ENCODE peak calls at places on chromosomes 12 and 14, in five cellular contexts. B is right atrium auricular region, R is ovary, V is fibroblast of mammary gland, X is OCI-LY7. L is an unnamed sample.

GRCh38 chr12:79296128-79296527 is 394.6 kb downstream of the PAWR start:
- DNase-seq in B (no peak), R (no peak), V (no peak), X (no peak), L (no peak)

GRCh38 chr12:30695327-30696102 is at the start of gene IPO8:
- DNase-seq in B (peak; percentile 89), R (peak; percentile 95), V (peak; percentile 88), X (peak; percentile 92), L (peak; percentile 87)

GRCh38 chr14:69318241-69318640 is 58.3 kb downstream of the GALNT16 start:
- DNase-seq in B (no peak), R (no peak), V (no peak), X (peak; percentile 78), L (no peak)

GRCh38 chr12:44960856-44961255 is 84.7 kb upstream of the NELL2 start:
- DNase-seq in B (no peak), R (no peak), V (no peak), X (no peak), L (no peak)

GRCh38 chr12:11078246-11078645 is 13.9 kb downstream of the TAS2R43 start:
- DNase-seq in B (no peak), R (no peak), V (no peak), X (no peak), L (no peak)

GRCh38 chr12:124654666-124655316 is 87.4 kb upstream of the NCOR2 start:
- DNase-seq in B (peak; percentile 83), R (peak; percentile 90), V (no peak), X (no peak), L (no peak)

GRCh38 chr14:92613681-92614260 is 100.2 kb downstream of the RIN3 start:
- DNase-seq in B (no peak), R (no peak), V (no peak), X (no peak), L (no peak)

GRCh38 chr12:122051231-122051876 is 27.2 kb upstream of the MLXIP start:
- DNase-seq in B (no peak), R (peak; percentile 70), V (peak; percentile 12), X (no peak), L (no peak)

GRCh38 chr14:60095781-60096450 is 4.2 kb downstream of the PCNX4 start:
- DNase-seq in B (no peak), R (no peak), V (peak; percentile 78), X (peak; percentile 15), L (no peak)

GRCh38 chr12:131076277-131076676 is 122.6 kb downstream of the ADGRD1 start:
- DNase-seq in B (no peak), R (no peak), V (no peak), X (no peak), L (no peak)

GRCh38 chr14:64400829-64401459 is 12.8 kb downstream of the MTHFD1 start:
- DNase-seq in B (no peak), R (no peak), V (no peak), X (no peak), L (no peak)

GRCh38 chr14:95855606-95856005 is 21.0 kb upstream of the TUNAR start:
- DNase-seq in B (no peak), R (no peak), V (no peak), X (no peak), L (no peak)

GRCh38 chr14:55938249-55938791 is 179.9 kb upstream of the PELI2 start:
- DNase-seq in B (no peak), R (no peak), V (peak; percentile 27), X (no peak), L (no peak)

GRCh38 chr14:34699873-34700621 is 14.3 kb downstream of the CFL2 start:
- DNase-seq in B (no peak), R (no peak), V (peak; percentile 97), X (no peak), L (no peak)

GRCh38 chr12:94844452-94844851 is 159.0 kb downstream of the NDUFA12 start:
- DNase-seq in B (no peak), R (no peak), V (no peak), X (no peak), L (no peak)

GRCh38 chr12:105622846-105623245 is 292.4 kb downstream of the C12orf75 start:
- DNase-seq in B (no peak), R (no peak), V (no peak), X (no peak), L (no peak)

GRCh38 chr14:77212933-77213656 is 31.5 kb downstream of the TMEM63C start:
- DNase-seq in B (no peak), R (no peak), V (peak; percentile 8), X (peak; percentile 67), L (no peak)

GRCh38 chr12:11771356-11771755 is 121.9 kb downstream of the ETV6 start:
- DNase-seq in B (no peak), R (no peak), V (no peak), X (no peak), L (no peak)

GRCh38 chr12:130334937-130335336 is 2.8 kb upstream of the PIWIL1 start:
- DNase-seq in B (no peak), R (no peak), V (no peak), X (no peak), L (no peak)

GRCh38 chr12:124403273-124403672 is 108.4 kb downstream of the RFLNA start:
- DNase-seq in B (no peak), R (peak; percentile 70), V (no peak), X (no peak), L (no peak)

GRCh38 chr12:70590051-70590450 is 47.2 kb downstream of the PTPRB start:
- DNase-seq in B (peak; percentile 85), R (peak; percentile 63), V (peak; percentile 76), X (peak; percentile 52), L (peak; percentile 49)

GRCh38 chr12:116353958-116354357 is 76.5 kb upstream of the MED13L start:
- DNase-seq in B (no peak), R (no peak), V (no peak), X (no peak), L (no peak)

GRCh38 chr14:63725786-63726185 is 2.1 kb downstream of the SGPP1 start:
- DNase-seq in B (no peak), R (no peak), V (no peak), X (peak; percentile 45), L (no peak)

GRCh38 chr14:85529803-85530574 is at the start of gene FLRT2:
- DNase-seq in B (peak; percentile 79), R (peak; percentile 86), V (peak; percentile 71), X (no peak), L (no peak)
- H3K4me3 ChIP-seq in B (peak within 1 kb of the TSS; percentile 44), R (peak within 1 kb of the TSS; percentile 70), V (peak within 1 kb of the TSS; percentile 84), X (no peak within 1 kb of the TSS), L (no peak within 1 kb of the TSS)

DNA sequence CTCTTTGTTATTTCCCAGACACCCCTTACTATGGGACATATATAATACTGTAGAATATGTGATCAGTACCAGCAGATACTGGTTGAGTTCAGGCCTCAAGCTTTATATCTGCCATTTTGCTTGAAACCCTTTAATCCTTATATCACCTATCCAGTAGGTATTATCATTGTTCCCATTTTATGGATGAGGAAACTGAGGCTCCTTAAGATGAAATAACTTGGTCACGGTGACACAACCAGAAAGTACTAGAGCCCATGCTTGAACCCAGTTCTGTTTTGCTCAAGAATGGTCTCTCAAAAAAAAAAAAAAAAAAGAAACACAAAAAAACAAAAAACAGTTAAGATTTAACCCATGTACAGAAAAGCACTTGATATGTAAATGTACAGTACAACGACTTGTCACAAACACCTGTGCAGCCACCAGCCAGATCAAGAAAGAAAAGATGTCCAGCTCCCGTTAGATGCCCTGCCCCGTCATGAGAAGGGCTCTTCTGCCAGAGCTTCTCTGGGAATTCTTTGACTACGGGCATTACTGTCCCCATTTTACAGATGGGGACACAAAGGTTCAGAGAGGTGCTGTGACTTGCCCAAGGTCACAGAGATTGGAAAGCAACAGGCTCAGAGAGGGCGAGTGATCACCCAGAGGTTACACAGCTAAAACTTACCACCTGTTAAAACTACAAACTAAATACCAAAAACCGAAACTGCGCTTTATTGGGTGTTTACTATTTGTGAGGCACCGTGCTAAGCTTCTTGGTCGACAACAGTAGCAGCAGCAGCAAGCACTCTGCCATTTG is 669 bp upstream of the WSCD2 start:
- DNase-seq in B (no peak), R (no peak), V (no peak), X (no peak), L (no peak)
- H3K4me3 ChIP-seq in B (no peak overlapping the region), R (peak overlapping the region; percentile 41), V (no peak overlapping the region), X (no peak overlapping the region), L (no peak overlapping the region)

GRCh38 chr14:87824261-87824660 is 168.7 kb downstream of the GALC start:
- DNase-seq in B (no peak), R (no peak), V (peak; percentile 21), X (no peak), L (no peak)
- H3K4me3 ChIP-seq in B (no peak overlapping the region), R (no peak overlapping the region), V (no peak overlapping the region), X (no peak overlapping the region), L (no peak overlapping the region)

DNA sequence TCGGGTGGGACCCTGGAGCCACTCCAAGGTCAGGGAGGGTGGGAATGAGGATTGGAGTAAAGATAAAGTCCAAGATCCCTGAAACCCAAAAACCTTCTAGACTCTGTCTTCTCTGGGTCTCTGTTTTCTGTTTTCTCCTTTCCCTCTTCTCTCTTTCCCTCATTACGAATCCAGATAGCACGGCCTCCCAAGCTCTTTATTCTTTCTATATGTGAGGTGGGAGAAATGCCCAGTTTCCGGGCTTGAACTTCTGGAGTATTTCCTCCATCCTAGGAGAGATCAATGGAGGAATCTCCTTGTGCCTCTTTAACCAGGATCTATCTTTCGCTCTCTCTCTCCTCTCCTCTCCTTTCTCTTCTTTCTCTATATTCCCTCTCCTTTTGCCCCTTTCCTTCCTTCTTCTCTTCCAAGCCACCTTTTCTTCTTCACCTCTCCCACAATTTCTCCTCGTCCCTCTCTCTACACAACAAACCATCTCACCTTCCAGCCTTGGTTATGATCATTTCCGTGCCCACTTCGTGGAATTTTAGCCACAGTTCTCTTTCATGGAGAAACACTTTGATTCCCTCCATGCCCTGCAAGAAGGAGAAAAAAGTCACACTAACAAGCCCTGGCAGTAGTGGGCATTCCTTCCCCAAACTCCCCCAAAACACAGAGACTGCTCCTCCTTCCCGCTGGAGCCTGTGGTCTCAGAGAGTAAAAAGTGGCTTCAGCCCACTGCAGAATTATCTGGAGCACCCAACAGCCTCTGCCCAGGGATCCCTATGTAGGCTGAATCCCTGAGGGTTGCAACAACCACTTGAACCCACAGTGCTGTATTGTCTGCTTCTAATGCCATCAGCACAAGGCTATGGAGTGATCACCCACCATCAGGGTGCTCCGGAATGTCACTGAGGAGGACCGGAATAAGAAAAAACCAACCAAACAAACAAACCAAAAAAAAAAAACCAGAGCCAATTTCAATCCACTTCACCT is 4.3 kb downstream of the TBX5 start:
- DNase-seq in B (no peak), R (no peak), V (peak; percentile 47), X (no peak), L (no peak)
- H3K4me3 ChIP-seq in B (no peak overlapping the region), R (no peak overlapping the region), V (peak overlapping the region; percentile 12), X (no peak overlapping the region), L (no peak overlapping the region)

DNA sequence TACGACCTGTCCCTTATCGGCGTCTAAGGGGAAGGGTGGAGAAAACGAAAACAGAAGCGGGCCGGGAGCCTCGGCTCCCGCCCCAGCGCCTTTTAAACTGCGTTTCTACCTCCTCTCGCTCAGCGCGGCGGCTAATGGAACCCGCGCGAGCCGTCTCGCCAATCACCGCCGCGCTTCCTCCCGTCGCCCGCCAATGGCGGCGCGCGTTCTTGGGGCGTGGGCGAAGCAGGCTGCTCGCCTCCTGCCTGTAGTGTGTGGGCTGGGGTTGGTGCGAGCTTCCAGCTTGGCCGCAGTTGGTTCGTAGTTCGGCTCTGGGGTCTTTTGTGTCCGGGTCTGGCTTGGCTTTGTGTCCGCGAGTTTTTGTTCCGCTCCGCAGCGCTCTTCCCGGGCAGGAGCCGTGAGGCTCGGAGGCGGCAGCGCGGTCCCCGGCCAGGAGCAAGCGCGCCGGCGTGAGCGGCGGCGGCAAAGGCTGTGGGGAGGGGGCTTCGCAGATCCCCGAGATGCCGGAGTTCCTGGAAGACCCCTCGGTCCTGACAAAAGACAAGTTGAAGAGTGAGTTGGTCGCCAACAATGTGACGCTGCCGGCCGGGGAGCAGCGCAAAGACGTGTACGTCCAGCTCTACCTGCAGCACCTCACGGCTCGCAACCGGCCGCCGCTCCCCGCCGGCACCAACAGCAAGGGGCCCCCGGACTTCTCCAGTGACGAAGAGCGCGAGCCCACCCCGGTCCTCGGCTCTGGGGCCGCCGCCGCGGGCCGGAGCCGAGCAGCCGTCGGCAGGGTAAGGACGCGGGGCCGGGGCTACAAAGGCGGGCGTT is at the start of gene TMPO:
- DNase-seq in B (peak; percentile 93), R (peak; percentile 97), V (peak; percentile 85), X (peak; percentile 96), L (peak; percentile 91)
- H3K4me3 ChIP-seq in B (peak within 1 kb of the TSS; percentile 71), R (peak within 1 kb of the TSS; percentile 100), V (peak within 1 kb of the TSS; percentile 86), X (peak within 1 kb of the TSS; percentile 77), L (peak within 1 kb of the TSS; percentile 95)

L was measured in Jurkat, Clone E6-1.